ENCODE peak calls at places on chromosome 3, in eight cellular contexts. S is GOT3; A is activated T-helper 9 cell treated with anti-CD3 and anti-CD28 coated beads, Interleukin-2, amount 50 U/mL, for 16 hours; Q is fibroblast of pulmonary artery; P is amygdala; T is stimulated activated CD8-positive, alpha-beta memory T cell treated with anti-CD3 and anti-CD28 coated beads, Interleukin-4, amount 100 ng/mL, for 24 hours; E is GM12865; B is nephron progenitor cell. Y is an unnamed sample.

GRCh38 chr3:118425272-118425837 is 609.3 kb downstream of the IGSF11 start:
- DNase-seq in S (no peak), A (no peak), Q (no peak), P (no peak), T (no peak), E (no peak), B (no peak), Y (no peak)

GRCh38 chr3:79651536-79652065 is 116.2 kb downstream of the ROBO1 start:
- DNase-seq in S (no peak), A (no peak), Q (no peak), P (no peak), T (no peak), E (no peak), B (peak; percentile 70), Y (no peak)

GRCh38 chr3:196063456-196063855 is 18.4 kb downstream of the TFRC start:
- DNase-seq in S (no peak), A (no peak), Q (no peak), P (no peak), T (no peak), E (no peak), B (no peak), Y (no peak)

GRCh38 chr3:21392521-21392920 is 358.5 kb downstream of the ZNF385D start:
- DNase-seq in S (no peak), A (no peak), Q (peak; percentile 3), P (no peak), T (no peak), E (no peak), B (no peak), Y (no peak)

GRCh38 chr3:169266351-169266750 is 397.2 kb downstream of the MECOM start:
- DNase-seq in S (no peak), A (no peak), Q (no peak), P (peak; percentile 2), T (no peak), E (no peak), B (no peak), Y (no peak)

GRCh38 chr3:120622870-120623718 is 27.0 kb downstream of the NDUFB4 start:
- DNase-seq in S (no peak), A (no peak), Q (peak; percentile 25), P (no peak), T (no peak), E (peak; percentile 33), B (peak; percentile 53), Y (peak; percentile 43)

GRCh38 chr3:99929409-99930139 is 111.9 kb downstream of the CMSS1 start:
- DNase-seq in S (no peak), A (no peak), Q (peak; percentile 39), P (no peak), T (no peak), E (no peak), B (no peak), Y (no peak)

GRCh38 chr3:50573566-50574279 is 4.4 kb downstream of the HEMK1 start:
- DNase-seq in S (no peak), A (peak; percentile 56), Q (no peak), P (no peak), T (peak; percentile 66), E (no peak), B (no peak), Y (no peak)

GRCh38 chr3:99544819-99545281 is 93.5 kb upstream of the COL8A1 start:
- DNase-seq in S (no peak), A (no peak), Q (peak; percentile 75), P (peak; percentile 30), T (no peak), E (no peak), B (no peak), Y (peak; percentile 23)

GRCh38 chr3:74532446-74532845 is 82.0 kb downstream of the CNTN3 start:
- DNase-seq in S (no peak), A (no peak), Q (peak; percentile 94), P (no peak), T (no peak), E (no peak), B (no peak), Y (no peak)

GRCh38 chr3:64932016-64932518 is 244.3 kb upstream of the ADAMTS9 start:
- DNase-seq in S (no peak), A (no peak), Q (no peak), P (no peak), T (no peak), E (no peak), B (no peak), Y (no peak)

GRCh38 chr3:197349368-197349767 is 51.0 kb upstream of the DLG1 start:
- DNase-seq in S (no peak), A (no peak), Q (no peak), P (no peak), T (no peak), E (no peak), B (no peak), Y (no peak)

GRCh38 chr3:197858598-197858997 is 67.5 kb downstream of the LRCH3 start:
- DNase-seq in S (no peak), A (no peak), Q (no peak), P (no peak), T (no peak), E (no peak), B (no peak), Y (no peak)

GRCh38 chr3:64355473-64355872 is 130.2 kb upstream of the PRICKLE2 start:
- DNase-seq in S (no peak), A (no peak), Q (peak; percentile 56), P (no peak), T (no peak), E (peak; percentile 30), B (no peak), Y (peak; percentile 84)

Y was measured in lung microvascular endothelial cell.